ENCODE peak calls at places on chromosomes 4 and X, in seven cellular contexts. L, G, I, F, T, Z and Y are unnamed samples.

GRCh38 chr4:6806924-6807676 is 24.6 kb downstream of the KIAA0232 start:
- DNase-seq in Z (no peak), G (peak), I (no peak), L (no peak), F (no peak), T (no peak), Y (no peak)

GRCh38 chr4:24932831-24933230 is 20.0 kb upstream of the CCDC149 start:
- DNase-seq in Z (no peak), I (no peak), G (peak), T (no peak), F (no peak), L (peak), Y (no peak)

GRCh38 chrX:74242484-74243138 is 61.4 kb upstream of the ZCCHC13 start:
- DNase-seq in Z (no peak), I (no peak), L (no peak), T (no peak), F (no peak), G (peak), Y (no peak)

GRCh38 chrX:19354625-19355024 is 10.9 kb downstream of the PDHA1 start:
- DNase-seq in L (no peak), F (no peak), Z (no peak), G (no peak), T (no peak), I (no peak), Y (no peak)

GRCh38 chrX:63918611-63919010 is 133.6 kb upstream of the ARHGEF9 start:
- DNase-seq in G (no peak), I (no peak), T (no peak), L (no peak), F (no peak), Z (no peak), Y (no peak)

GRCh38 chrX:50594788-50595187 is 124.2 kb upstream of the DGKK start:
- DNase-seq in I (no peak), T (no peak), F (no peak), Z (no peak), G (no peak), L (no peak), Y (no peak)

GRCh38 chr4:144615182-144615581 is 30.8 kb upstream of the HHIP start:
- DNase-seq in G (peak), I (no peak), F (no peak), Z (no peak), T (no peak), L (no peak), Y (no peak)

GRCh38 chr4:145511913-145512522 is 30.4 kb downstream of the SMAD1 start:
- DNase-seq in G (peak), Z (no peak), T (no peak), I (no peak), F (no peak), L (no peak), Y (no peak)

GRCh38 chr4:84366111-84366510 is 133.0 kb downstream of the NKX6-1 start:
- DNase-seq in I (no peak), T (no peak), Z (no peak), F (no peak), G (no peak), L (peak), Y (no peak)

GRCh38 chr4:98468744-98469143 is 189.7 kb downstream of the TSPAN5 start:
- DNase-seq in L (no peak), Z (no peak), T (peak), G (peak), I (peak), F (no peak), Y (no peak)

GRCh38 chrX:16185725-16186136 is 18.4 kb downstream of the MAGEB17 start:
- DNase-seq in L (peak), T (no peak), I (no peak), F (no peak), G (peak), Z (no peak), Y (no peak)

GRCh38 chr4:8915201-8916200 is 43.9 kb upstream of the HMX1 start:
- DNase-seq in I (no peak), T (no peak), G (no peak), Z (peak), F (no peak), L (no peak), Y (peak)

GRCh38 chrX:33447285-33447684 is 235.9 kb upstream of the DMD start:
- DNase-seq in Z (no peak), F (no peak), G (peak), I (no peak), L (no peak), T (no peak), Y (no peak)

GRCh38 chr4:184177271-184177670 is 40.4 kb downstream of the ENPP6 start:
- DNase-seq in T (no peak), L (no peak), Z (no peak), G (no peak), F (no peak), I (no peak), Y (no peak)

GRCh38 chr4:84503495-84504437 is 4.7 kb upstream of the NKX6-1 start:
- DNase-seq in Z (no peak), G (peak), L (peak), I (no peak), F (no peak), T (no peak), Y (no peak)

GRCh38 chr4:74054483-74055032 is 16.1 kb upstream of the CXCL3 start:
- DNase-seq in G (no peak), L (peak), T (no peak), I (no peak), F (no peak), Z (no peak), Y (no peak)

GRCh38 chrX:4671344-4671743 is 957.9 kb upstream of the PRKX start:
- DNase-seq in I (no peak), F (no peak), G (no peak), T (no peak), L (no peak), Z (no peak), Y (no peak)

GRCh38 chr4:13544556-13545393 is 467 bp upstream of the NKX3-2 start:
- DNase-seq in G (peak), F (peak), T (peak), L (peak), Z (peak), I (peak), Y (peak)

GRCh38 chrX:72495041-72495440 is 77.6 kb downstream of the HDAC8 start:
- DNase-seq in F (no peak), Z (no peak), L (no peak), I (no peak), T (no peak), G (no peak), Y (no peak)

GRCh38 chr4:7425171-7425570 is 9.6 kb downstream of the PSAPL1 start:
- DNase-seq in L (no peak), G (no peak), Z (peak), I (peak), T (peak), F (no peak), Y (peak)

GRCh38 chr4:26263165-26263564 is 57.6 kb upstream of the RBPJ start:
- DNase-seq in L (no peak), G (no peak), I (no peak), T (no peak), Z (no peak), F (no peak), Y (no peak)

GRCh38 chr4:185880571-185880970 is 68.6 kb upstream of the SORBS2 start:
- DNase-seq in G (no peak), Z (no peak), I (no peak), L (no peak), F (no peak), T (no peak), Y (no peak)

GRCh38 chrX:29528281-29528680 is 687.1 kb upstream of the MAGEB2 start:
- DNase-seq in Z (no peak), L (no peak), T (no peak), G (no peak), F (no peak), I (no peak), Y (no peak)

GRCh38 chr4:181061787-181062186 is 1181.4 kb upstream of the TENM3 start:
- DNase-seq in Z (no peak), T (no peak), I (no peak), F (no peak), L (no peak), G (no peak), Y (no peak)

GRCh38 chr4:112183252-112183651 is 38.0 kb downstream of the FAM241A start:
- DNase-seq in G (peak), L (no peak), T (no peak), I (no peak), F (no peak), Z (no peak), Y (no peak)